ENCODE peak calls at places on chromosomes 7 and 10, in five cellular contexts. Y is fibroblast of lung, R is Calu3, P is cardiac fibroblast, U is Caco-2. H is an unnamed sample.

GRCh38 chr7:101402835-101403234 is 40.2 kb downstream of the COL26A1 start:
- DNase-seq in Y (no peak), R (no peak), P (no peak), U (no peak), H (no peak)

GRCh38 chr7:24463474-24463873 is 109.8 kb upstream of the PALS2 start:
- DNase-seq in Y (no peak), R (no peak), P (no peak), U (no peak), H (no peak)

GRCh38 chr7:108071551-108071950 is 58.6 kb downstream of the LAMB4 start:
- DNase-seq in Y (no peak), R (no peak), P (no peak), U (no peak), H (no peak)

GRCh38 chr7:38541440-38541839 is 89.7 kb downstream of the AMPH start:
- DNase-seq in Y (no peak), R (no peak), P (no peak), U (no peak), H (no peak)

GRCh38 chr10:129531969-129532660 is 65.1 kb downstream of the MGMT start:
- DNase-seq in Y (no peak), R (no peak), P (peak), U (no peak), H (no peak)

GRCh38 chr10:36534471-36535002 is 590.9 kb upstream of the ANKRD30A start:
- DNase-seq in Y (peak), R (no peak), P (peak), U (no peak), H (peak)

GRCh38 chr7:30469303-30469702 is 9.3 kb downstream of the NOD1 start:
- DNase-seq in Y (peak), R (peak), P (peak), U (peak), H (peak)

GRCh38 chr7:148700693-148701092 is 2.0 kb downstream of the CUL1 start:
- DNase-seq in Y (peak), R (peak), P (peak), U (peak), H (peak)

GRCh38 chr7:99395616-99396327 is 12.6 kb downstream of the PDAP1 start:
- DNase-seq in Y (no peak), R (no peak), P (no peak), U (no peak), H (no peak)

GRCh38 chr7:128217030-128217805 is 23.9 kb upstream of the LEP start:
- DNase-seq in Y (peak), R (no peak), P (peak), U (no peak), H (peak)

GRCh38 chr10:71081912-71082311 is 130.5 kb upstream of the UNC5B start:
- DNase-seq in Y (no peak), R (no peak), P (no peak), U (no peak), H (no peak)

GRCh38 chr10:127578628-127579305 is 29.7 kb downstream of the NPS start:
- DNase-seq in Y (no peak), R (no peak), P (no peak), U (no peak), H (no peak)

GRCh38 chr10:127576011-127576410 is 26.9 kb downstream of the NPS start:
- DNase-seq in Y (no peak), R (no peak), P (no peak), U (no peak), H (no peak)

GRCh38 chr10:127577878-127578627 is 28.9 kb downstream of the NPS start:
- DNase-seq in Y (no peak), R (no peak), P (no peak), U (no peak), H (no peak)

GRCh38 chr10:127576751-127577161 is 27.6 kb downstream of the NPS start:
- DNase-seq in Y (no peak), R (no peak), P (no peak), U (no peak), H (peak)

DNA sequence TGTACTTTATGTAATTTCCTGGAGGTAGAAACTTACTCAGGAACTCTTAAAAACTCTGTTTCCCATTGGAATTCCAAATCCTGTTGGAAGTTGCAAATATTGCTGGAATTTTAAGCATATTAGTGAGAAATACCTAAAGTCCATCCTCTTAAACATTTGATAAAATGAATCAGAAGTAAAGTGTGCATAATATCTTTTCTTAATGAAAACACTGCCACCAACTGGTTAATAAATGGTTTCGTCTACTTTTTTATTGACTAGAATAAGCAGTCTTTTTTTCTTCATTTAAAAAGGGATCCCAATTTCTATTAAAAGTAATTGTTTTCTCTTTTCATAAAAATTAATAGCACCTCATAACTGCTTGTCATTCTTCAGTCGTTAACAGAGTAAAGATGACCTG is 28.3 kb downstream of the NPS start:
- DNase-seq in Y (peak), R (no peak), P (peak), U (no peak), H (peak)
- TF ChIP-seq CTCF in Y (no peak), R (no peak), P (no peak), U (no peak), H (peak)

DNA sequence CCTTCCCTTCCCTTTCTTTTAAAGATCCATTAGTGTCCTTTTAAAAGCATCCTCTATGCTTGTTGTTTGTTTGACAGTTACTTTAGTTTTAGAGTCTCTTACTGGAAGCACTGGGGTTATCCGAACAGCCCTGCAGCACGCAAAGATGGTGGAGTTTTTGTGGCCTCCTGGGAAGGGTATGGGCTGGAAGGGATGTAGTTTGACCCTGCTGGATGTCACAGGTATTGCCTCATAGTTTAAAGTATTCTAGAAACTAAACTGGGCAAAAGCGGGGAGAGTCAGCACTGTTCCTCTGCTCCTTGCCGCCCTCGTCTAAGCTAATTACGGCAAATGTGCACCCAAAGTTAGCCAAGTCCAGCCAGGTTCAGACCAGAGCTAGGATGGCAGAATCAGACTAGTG is 35.8 kb upstream of the GNAI1 start:
- DNase-seq in Y (no peak), R (no peak), P (no peak), U (peak), H (no peak)
- TF ChIP-seq CTCF in Y (no peak), R (peak), P (peak), U (peak), H (peak)

DNA sequence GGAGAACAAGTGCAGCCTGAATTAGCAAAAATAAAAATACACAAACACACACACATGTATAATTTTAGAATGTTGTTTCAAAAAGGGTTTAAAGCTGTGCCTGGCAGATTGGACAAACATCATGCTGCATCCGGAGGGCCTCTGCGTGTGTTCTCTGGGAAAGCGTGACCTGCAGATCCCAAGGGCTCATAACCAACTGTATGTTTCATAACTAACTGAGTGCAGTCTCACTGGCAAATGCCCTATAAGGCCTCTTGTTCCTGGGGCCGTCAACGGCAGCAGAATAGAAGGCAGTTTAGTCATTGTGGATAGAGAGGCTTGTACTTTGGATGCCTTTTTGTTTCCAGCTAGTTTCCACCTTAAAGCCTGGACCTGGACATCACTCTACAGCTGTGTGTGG is 243.8 kb upstream of the KIAA1217 start:
- DNase-seq in Y (no peak), R (no peak), P (no peak), U (no peak), H (no peak)
- TF ChIP-seq CTCF in Y (no peak), R (no peak), P (no peak), U (no peak), H (no peak)

GRCh38 chr10:132219486-132219885 is 32.7 kb downstream of the DPYSL4 start:
- DNase-seq in Y (no peak), R (no peak), P (no peak), U (no peak), H (no peak)
- TF ChIP-seq CTCF in Y (no peak), R (no peak), P (peak), U (no peak), H (no peak)

GRCh38 chr7:55189447-55189760 is 170.6 kb downstream of the EGFR start:
- DNase-seq in Y (peak), R (no peak), P (no peak), U (no peak), H (no peak)
- TF ChIP-seq CTCF in Y (no peak), R (no peak), P (no peak), U (no peak), H (no peak)

DNA sequence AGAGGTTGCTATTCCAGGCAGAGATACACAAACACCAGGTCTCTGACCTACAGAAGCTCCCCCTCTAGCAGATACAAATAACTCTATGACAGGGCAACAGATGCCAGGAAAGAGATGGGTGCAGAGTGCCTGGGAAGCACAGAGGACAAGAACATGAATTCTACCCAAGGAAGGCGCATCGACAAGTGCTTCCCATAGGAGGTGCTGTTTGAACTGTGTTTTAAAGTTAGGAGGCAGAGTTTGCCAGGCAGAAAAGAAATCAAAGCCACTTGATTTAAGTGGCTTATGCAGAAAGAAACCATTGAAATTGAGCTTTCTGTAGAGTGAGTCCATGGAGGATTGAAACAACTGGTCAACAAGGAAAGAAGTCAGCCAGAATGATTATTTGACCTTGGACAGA is 35.3 kb upstream of the EGR2 start:
- DNase-seq in Y (peak), R (no peak), P (peak), U (peak), H (peak)
- TF ChIP-seq CTCF in Y (peak), R (no peak), P (peak), U (peak), H (peak)

DNA sequence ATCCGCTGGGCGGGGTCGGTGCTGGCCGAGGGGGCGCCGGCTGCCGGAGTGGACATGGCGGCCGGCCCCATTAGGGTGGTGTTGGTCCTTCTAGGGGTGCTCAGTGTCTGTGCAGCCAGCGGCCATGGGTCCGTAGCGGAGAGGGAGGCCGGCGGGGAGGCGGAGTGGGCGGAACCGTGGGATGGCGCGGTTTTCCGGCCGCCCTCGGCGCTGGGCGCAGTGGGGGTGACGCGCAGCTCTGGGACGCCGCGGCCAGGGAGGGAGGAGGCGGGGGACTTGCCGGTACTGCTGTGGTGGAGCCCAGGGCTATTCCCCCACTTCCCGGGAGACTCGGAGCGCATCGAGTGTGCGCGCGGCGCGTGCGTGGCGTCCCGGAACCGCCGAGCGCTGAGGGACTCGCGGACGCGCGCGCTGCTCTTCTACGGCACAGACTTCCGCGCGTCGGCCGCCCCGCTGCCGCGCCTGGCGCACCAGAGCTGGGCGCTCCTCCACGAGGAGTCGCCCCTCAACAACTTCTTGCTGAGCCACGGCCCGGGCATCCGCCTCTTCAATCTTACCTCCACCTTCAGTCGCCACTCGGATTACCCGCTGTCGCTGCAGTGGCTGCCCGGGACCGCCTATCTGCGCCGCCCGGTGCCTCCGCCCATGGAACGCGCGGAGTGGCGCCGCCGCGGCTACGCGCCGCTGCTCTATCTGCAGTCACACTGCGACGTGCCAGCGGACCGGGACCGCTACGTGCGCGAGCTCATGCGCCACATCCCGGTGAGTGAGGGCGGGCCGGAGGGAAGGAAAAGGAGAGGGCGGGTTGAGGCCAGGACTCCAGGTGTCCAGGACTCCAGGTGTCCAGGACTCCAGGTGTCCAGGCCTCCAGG is 9.3 kb upstream of the CHCHD1 start:
- DNase-seq in Y (peak), R (peak), P (peak), U (peak), H (peak)
- TF ChIP-seq CTCF in Y (no peak), R (no peak), P (no peak), U (no peak), H (no peak)

H was measured in fibroblast of mammary gland.